ENCODE peak calls at places on chromosomes 6 and 20, in eight cellular contexts. Q is IMR-90, C is PC-9, U is Peyer's patch, J is GM12878, K is cardiac muscle cell, S is neural progenitor cell, W is colonic mucosa. D is an unnamed sample. For H3K36me3 and H3K4me1, the result is how much of the 10 kb centered on the place peaks cover.

GRCh38 chr20:22489614-22490286 is 94.6 kb downstream of the FOXA2 start:
- DNase-seq in Q (no peak), C (no peak), U (no peak), J (no peak), K (no peak), S (no peak), W (peak), D (no peak)

GRCh38 chr6:162999575-163000285 is 272.0 kb downstream of the PACRG start:
- DNase-seq in Q (peak), C (no peak), U (no peak), J (no peak), K (no peak), S (no peak), W (no peak), D (no peak)

GRCh38 chr6:20447581-20448132 is 46.0 kb downstream of the E2F3 start:
- DNase-seq in Q (peak), C (no peak), U (no peak), J (no peak), K (no peak), S (no peak), W (no peak), D (no peak)

GRCh38 chr6:163100259-163100658 is 314.3 kb upstream of the QKI start:
- DNase-seq in Q (no peak), C (no peak), U (no peak), J (no peak), K (no peak), S (no peak), W (no peak), D (no peak)

GRCh38 chr20:11716239-11716944 is 201.3 kb upstream of the BTBD3 start:
- DNase-seq in Q (peak), C (peak), U (no peak), J (no peak), K (peak), S (peak), W (no peak), D (no peak)

GRCh38 chr20:34066476-34067090 is 45.5 kb downstream of the EIF2S2 start:
- DNase-seq in Q (peak), C (no peak), U (no peak), J (no peak), K (no peak), S (no peak), W (no peak), D (no peak)

GRCh38 chr20:42179768-42180167 is 561.6 kb upstream of the CHD6 start:
- DNase-seq in Q (no peak), C (no peak), U (no peak), J (no peak), K (peak), S (peak), W (no peak), D (no peak)

GRCh38 chr6:63440057-63440456 is 120.3 kb upstream of the LGSN start:
- DNase-seq in Q (no peak), C (no peak), U (no peak), J (no peak), K (no peak), S (no peak), W (peak), D (no peak)

GRCh38 chr6:110550353-110550752 is 73.9 kb upstream of the SLC22A16 start:
- DNase-seq in Q (no peak), C (no peak), U (no peak), J (no peak), K (no peak), S (no peak), W (no peak), D (no peak)

GRCh38 chr20:62174870-62175624 is 7.8 kb upstream of the MTG2 start:
- DNase-seq in Q (no peak), C (no peak), U (no peak), J (no peak), K (no peak), S (no peak), W (no peak), D (no peak)

GRCh38 chr20:878511-879307 is 37.4 kb downstream of the ANGPT4 start:
- DNase-seq in Q (peak), C (no peak), U (no peak), J (no peak), K (peak), S (peak), W (no peak), D (no peak)

GRCh38 chr20:21074605-21075336 is 31.4 kb downstream of the LINC00237 start:
- DNase-seq in Q (no peak), C (no peak), U (no peak), J (peak), K (no peak), S (no peak), W (no peak), D (no peak)

GRCh38 chr20:40323411-40323810 is 365.6 kb downstream of the MAFB start:
- DNase-seq in Q (no peak), C (no peak), U (no peak), J (no peak), K (no peak), S (no peak), W (no peak), D (no peak)

GRCh38 chr20:59318803-59319202 is 18.4 kb downstream of the EDN3 start:
- DNase-seq in Q (no peak), C (no peak), U (no peak), J (no peak), K (no peak), S (no peak), W (no peak), D (no peak)

GRCh38 chr20:35547319-35547718 is 5.4 kb downstream of the ERGIC3 start:
- DNase-seq in Q (no peak), C (no peak), U (no peak), J (no peak), K (no peak), S (no peak), W (no peak), D (no peak)

GRCh38 chr6:113672691-113673149 is 184.4 kb upstream of the MARCKS start:
- DNase-seq in Q (peak), C (no peak), U (no peak), J (no peak), K (no peak), S (peak), W (no peak), D (peak)

GRCh38 chr6:1336246-1336843 is 24.4 kb downstream of the FOXQ1 start:
- DNase-seq in Q (no peak), C (peak), U (no peak), J (no peak), K (no peak), S (peak), W (peak), D (peak)

GRCh38 chr6:81613606-81614005 is 138.9 kb downstream of the TENT5A start:
- DNase-seq in Q (peak), C (no peak), U (no peak), J (no peak), K (no peak), S (no peak), W (no peak), D (no peak)

GRCh38 chr6:159665868-159666635 is 27.0 kb downstream of the SOD2 start:
- DNase-seq in Q (peak), C (no peak), U (no peak), J (no peak), K (no peak), S (no peak), W (no peak), D (no peak)

GRCh38 chr20:43959079-43959919 is 44.6 kb downstream of the TOX2 start:
- DNase-seq in Q (no peak), C (no peak), U (no peak), J (no peak), K (peak), S (no peak), W (no peak), D (no peak)

GRCh38 chr6:31332637-31333602 is 24.1 kb downstream of the HLA-B start:
- DNase-seq in Q (no peak), C (no peak), U (no peak), J (no peak), K (no peak), S (no peak), W (no peak), D (no peak)

GRCh38 chr20:44723391-44723790 is 8.2 kb downstream of the CCN5 start:
- DNase-seq in Q (no peak), C (no peak), U (no peak), J (no peak), K (no peak), S (no peak), W (no peak), D (no peak)

GRCh38 chr6:18613511-18613910 is 226.4 kb downstream of the RNF144B start:
- DNase-seq in Q (no peak), C (no peak), U (no peak), J (no peak), K (no peak), S (peak), W (no peak), D (no peak)

GRCh38 chr6:42025066-42025789 is 25.1 kb upstream of the TAF8 start:
- DNase-seq in Q (no peak), C (no peak), U (peak), J (peak), K (no peak), S (no peak), W (no peak), D (no peak)

GRCh38 chr6:122799916-122800701 is 11.1 kb downstream of the SMPDL3A start:
- DNase-seq in Q (peak), C (peak), U (no peak), J (no peak), K (no peak), S (no peak), W (no peak), D (no peak)

GRCh38 chr6:81126150-81126549 is 626.3 kb downstream of the TENT5A start:
- DNase-seq in Q (no peak), C (no peak), U (no peak), J (no peak), K (no peak), S (no peak), W (no peak), D (no peak)

GRCh38 chr6:81694214-81694613 is 58.3 kb downstream of the TENT5A start:
- DNase-seq in Q (no peak), C (no peak), U (no peak), J (no peak), K (no peak), S (no peak), W (no peak), D (no peak)

DNA sequence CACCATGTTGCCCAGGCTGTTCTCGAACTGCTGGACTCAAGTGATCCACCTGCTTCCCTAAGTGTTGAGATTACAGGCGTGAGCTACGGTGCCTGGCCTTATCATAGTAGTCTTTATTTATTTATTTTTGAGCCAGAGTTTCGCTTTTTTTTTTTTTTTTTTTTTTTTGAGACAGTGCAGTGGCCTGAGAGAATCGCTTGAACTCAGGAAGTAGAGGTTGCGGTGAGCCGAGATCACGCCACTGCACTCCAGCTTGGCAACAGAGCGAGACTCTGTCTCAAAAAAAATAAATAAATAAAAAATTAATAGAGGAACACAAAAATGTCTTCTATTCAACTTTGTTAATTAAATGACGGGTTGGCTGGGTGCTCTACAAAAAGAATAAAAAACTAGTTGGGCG is 12.9 kb downstream of the MAPRE1 start:
- DNase-seq in Q (no peak), C (no peak), U (no peak), J (no peak), K (no peak), S (no peak), W (no peak), D (no peak)
- H3K36me3 ChIP-seq in Q (under half), C (under half), U (under half), J (under half), K (under half), S (under half), W (under half), D (under half)

GRCh38 chr6:303948-304558 is 11.8 kb downstream of the DUSP22 start:
- DNase-seq in Q (no peak), C (no peak), U (no peak), J (no peak), K (no peak), S (peak), W (no peak), D (no peak)
- TF ChIP-seq CTCF in Q (no peak), C (no peak), U (peak), J (peak), K (no peak), S (peak), W (no peak), D (no peak)

DNA sequence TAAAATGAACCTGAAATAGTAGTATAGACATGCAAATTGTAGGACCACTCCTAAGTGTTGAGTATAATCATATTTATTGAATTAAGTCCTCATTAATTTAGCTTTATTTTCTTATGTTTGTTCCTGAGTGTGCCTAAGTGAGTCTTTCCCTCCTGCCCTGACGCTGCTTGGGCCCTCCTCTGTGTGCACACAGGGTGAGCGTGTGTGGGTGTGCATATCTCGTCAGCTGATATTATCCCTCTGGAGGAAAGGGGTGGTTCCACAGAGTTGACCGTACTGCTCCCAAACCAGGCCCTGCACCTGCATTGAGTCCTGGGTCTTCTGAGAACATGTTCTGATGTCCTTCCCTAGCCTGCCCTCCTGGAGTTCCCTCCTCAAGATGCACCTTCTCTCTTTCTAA is 28.0 kb downstream of the TULP4 start:
- DNase-seq in Q (no peak), C (no peak), U (no peak), J (no peak), K (no peak), S (no peak), W (no peak), D (no peak)
- H3K4me1 ChIP-seq in Q (under half), C (under half), U (under half), J (under half), K (under half), S (under half), W (under half), D (under half)

GRCh38 chr20:47209982-47210381 is 146.5 kb downstream of the ZMYND8 start:
- DNase-seq in Q (no peak), C (no peak), U (no peak), J (no peak), K (no peak), S (no peak), W (no peak), D (no peak)
- H3K36me3 ChIP-seq in Q (under half), C (under half), U (under half), J (under half), K (under half), S (under half), W (under half), D (under half)

DNA sequence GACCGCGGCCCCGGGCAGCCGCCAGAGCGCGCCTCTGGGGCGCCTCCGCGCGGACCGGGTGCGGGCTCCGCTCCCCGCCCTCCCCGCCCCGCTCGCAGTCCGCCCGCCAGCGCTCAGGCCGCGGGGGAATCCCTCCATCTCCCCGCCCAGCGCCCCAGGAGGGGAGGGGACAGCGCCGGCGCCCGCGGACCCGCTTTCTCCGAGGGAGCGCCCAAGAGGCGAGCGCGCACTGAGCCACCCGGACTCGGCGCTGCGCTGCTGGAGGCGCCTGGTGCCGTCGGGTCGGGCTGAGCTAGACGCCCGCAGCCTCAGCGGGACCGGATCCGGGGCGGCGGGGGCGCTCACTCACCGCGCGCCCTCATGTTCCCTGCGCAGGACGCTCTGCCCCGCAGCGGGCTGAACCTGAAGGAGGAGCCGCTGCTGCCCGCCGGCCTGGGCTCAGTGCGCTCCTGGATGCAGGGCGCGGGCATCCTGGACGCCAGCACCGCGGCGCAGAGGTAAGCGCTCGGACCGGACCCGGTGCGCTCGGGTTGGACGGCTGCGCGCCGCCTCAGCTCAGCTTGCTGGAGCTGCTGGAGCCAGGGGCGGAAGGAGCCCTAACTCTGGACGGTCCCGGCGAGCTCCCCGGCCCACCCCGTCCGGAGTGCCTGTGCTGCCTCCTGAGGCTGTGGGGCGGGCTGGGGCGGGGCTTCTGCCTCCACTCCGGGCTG is 861 bp downstream of the EBF4 start:
- DNase-seq in Q (no peak), C (no peak), U (no peak), J (no peak), K (peak), S (peak), W (no peak), D (no peak)
- TF ChIP-seq CTCF in Q (no peak), C (no peak), U (no peak), J (no peak), K (no peak), S (peak), W (no peak), D (no peak)